ENCODE peak calls at places on chromosomes 11 and 22, in four cellular contexts. K, I, R and J are unnamed samples. For H3K9me3, the result is how much of the 10 kb centered on the place peaks cover.

GRCh38 chr11:129842138-129842537 is 26.5 kb downstream of the TMEM45B start:
- DNase-seq in K (no peak), I (no peak), R (no peak), J (no peak)

GRCh38 chr22:32527756-32528155 is 53.1 kb downstream of the FBXO7 start:
- DNase-seq in K (no peak), I (no peak), R (no peak), J (no peak)

GRCh38 chr11:117026593-117027330 is 71.5 kb downstream of the SIK3 start:
- DNase-seq in K (no peak), I (no peak), R (no peak), J (no peak)

GRCh38 chr11:86228967-86229330 is 15.6 kb upstream of the EED start:
- DNase-seq in K (no peak), I (no peak), R (no peak), J (no peak)

GRCh38 chr11:86070435-86071056 is 1.7 kb upstream of the PICALM start:
- DNase-seq in K (no peak), I (no peak), R (no peak), J (no peak)

GRCh38 chr11:86606270-86606848 is 66.1 kb downstream of the ME3 start:
- DNase-seq in K (no peak), I (no peak), R (no peak), J (no peak)

GRCh38 chr11:62933285-62933684 is 12.1 kb upstream of the CHRM1 start:
- DNase-seq in K (no peak), I (no peak), R (peak), J (no peak)

GRCh38 chr11:117410861-117411725 is 83.4 kb downstream of the CEP164 start:
- DNase-seq in K (no peak), I (no peak), R (no peak), J (no peak)

GRCh38 chr11:71120346-71120963 is 131.9 kb downstream of the SHANK2 start:
- DNase-seq in K (no peak), I (peak), R (no peak), J (no peak)

GRCh38 chr11:7892059-7892699 is 38.9 kb downstream of the OR10A6 start:
- DNase-seq in K (no peak), I (no peak), R (no peak), J (no peak)

GRCh38 chr11:6612816-6613136 is 760 bp upstream of the TAF10 start:
- DNase-seq in K (no peak), I (peak), R (no peak), J (no peak)

DNA sequence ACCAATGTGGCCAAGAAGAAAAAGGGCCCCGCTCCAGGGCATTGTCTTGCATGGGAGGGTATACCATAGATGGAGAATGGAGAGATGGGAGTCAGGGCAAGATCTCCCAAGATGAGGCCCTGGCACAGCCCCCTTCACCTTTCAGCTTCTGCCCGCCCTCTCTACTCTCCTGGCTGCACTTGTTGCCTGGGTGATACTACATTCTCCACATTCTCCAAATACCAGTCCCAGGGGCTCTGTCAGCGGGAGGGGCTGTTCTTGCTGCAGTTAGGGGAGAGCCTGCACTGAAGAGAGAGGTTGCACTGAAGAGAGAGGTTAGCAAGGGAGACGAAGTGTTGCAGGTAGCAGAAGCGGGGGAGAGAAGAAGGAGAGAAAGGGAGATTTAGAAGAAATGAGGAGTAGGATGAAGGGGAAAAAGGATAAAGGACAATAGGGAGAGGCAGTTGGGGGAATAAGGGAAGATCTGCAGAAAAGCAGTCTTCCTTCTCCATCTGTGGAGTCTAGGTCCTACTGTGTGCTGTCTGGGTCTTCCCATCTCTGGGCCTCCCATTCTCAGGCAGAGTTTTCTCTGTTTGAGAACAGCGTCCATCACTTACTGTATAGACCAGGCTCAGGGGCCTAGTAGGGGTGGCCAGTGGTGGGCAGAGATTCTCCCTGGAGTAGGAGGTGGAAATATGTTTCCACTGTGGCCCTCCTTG is 8.0 kb downstream of the PHLDB1 start:
- DNase-seq in K (no peak), I (no peak), R (no peak), J (peak)
- H3K9me3 ChIP-seq in K (under half), I (under half), R (under half), J (under half)

GRCh38 chr22:38118182-38118581 is 7.7 kb upstream of the BAIAP2L2 start:
- DNase-seq in K (no peak), I (no peak), R (no peak), J (no peak)
- H3K9me3 ChIP-seq in K (under half), I (under half), R (under half), J (under half)

DNA sequence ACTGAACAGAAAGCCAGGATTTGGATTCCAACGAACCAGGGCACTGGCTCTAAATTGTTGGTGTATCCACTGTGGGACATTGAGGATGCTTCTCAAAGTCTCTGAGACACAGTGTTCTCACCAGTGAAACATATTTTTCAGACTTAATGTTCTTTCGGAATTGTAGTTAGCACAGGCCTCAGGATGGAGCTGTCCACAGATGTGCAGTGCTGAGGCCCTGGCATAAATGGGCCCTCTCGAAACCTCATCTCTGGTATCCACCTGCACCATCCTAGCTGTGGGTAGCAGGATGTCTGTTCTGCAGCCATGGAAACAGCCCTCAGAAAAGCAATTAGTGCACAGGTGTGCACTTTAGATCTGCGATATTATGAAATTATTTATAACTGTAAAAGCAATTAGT is 656.8 kb downstream of the TBC1D22A start:
- DNase-seq in K (no peak), I (no peak), R (no peak), J (no peak)
- H3K9me3 ChIP-seq in K (under half), I (under half), R (under half), J (under half)

GRCh38 chr22:49551897-49552659 is 275.6 kb downstream of the BRD1 start:
- DNase-seq in K (no peak), I (no peak), R (no peak), J (no peak)

GRCh38 chr22:49553076-49553475 is 274.6 kb downstream of the BRD1 start:
- DNase-seq in K (no peak), I (no peak), R (peak), J (no peak)

GRCh38 chr22:49549851-49550430 is 277.7 kb downstream of the BRD1 start:
- DNase-seq in K (no peak), I (no peak), R (no peak), J (no peak)

GRCh38 chr22:49550766-49551362 is 276.8 kb downstream of the BRD1 start:
- DNase-seq in K (no peak), I (no peak), R (no peak), J (no peak)

DNA sequence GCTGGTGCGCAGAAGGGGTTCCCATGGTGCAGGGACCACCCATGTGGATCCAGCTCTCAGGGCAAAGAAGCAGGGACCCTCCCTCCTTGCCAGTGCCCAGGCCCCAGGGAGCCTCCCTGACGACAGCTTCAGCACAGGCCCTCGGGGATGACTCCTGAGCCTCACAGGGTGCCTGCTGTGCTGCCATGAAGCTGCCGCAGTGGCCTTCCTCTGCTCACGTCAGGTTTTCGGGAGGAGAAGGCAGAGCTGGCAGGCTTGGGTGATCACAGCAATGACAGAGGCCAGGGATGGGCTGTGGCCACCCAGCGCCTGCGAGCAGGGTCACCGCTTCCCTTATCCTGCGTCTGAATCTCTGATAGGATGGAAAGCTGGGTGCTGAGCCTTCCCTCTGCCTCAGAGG is 276.2 kb downstream of the BRD1 start:
- DNase-seq in K (no peak), I (no peak), R (no peak), J (no peak)
- H3K9me3 ChIP-seq in K (under half), I (under half), R (under half), J (under half)

GRCh38 chr22:16967453-16968217 is 40.4 kb downstream of the GAB4 start:
- DNase-seq in K (no peak), I (no peak), R (no peak), J (no peak)

GRCh38 chr22:16970446-16970845 is 37.6 kb downstream of the GAB4 start:
- DNase-seq in K (no peak), I (no peak), R (no peak), J (no peak)

GRCh38 chr22:16966251-16966650 is 41.8 kb downstream of the GAB4 start:
- DNase-seq in K (no peak), I (no peak), R (no peak), J (no peak)

GRCh38 chr22:16969508-16970327 is 38.3 kb downstream of the GAB4 start:
- DNase-seq in K (no peak), I (no peak), R (no peak), J (no peak)

DNA sequence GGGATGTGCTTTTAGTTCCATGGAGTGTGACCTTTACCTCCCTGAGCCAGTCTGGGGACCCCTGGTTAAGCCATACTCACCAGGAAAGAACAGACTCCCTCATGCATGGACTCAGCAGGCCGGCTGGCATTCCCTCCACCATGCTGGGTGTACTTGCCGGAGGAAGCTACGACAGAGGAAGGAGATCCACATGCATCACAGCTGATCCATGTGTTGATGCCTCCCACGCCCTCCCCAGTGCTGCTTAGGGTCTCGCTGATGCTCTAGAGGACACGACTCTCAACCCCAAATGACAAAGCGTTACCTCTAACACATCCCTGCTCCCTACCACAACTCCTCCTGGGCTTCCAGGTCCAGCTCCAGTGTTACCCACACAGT is 39.8 kb downstream of the GAB4 start:
- DNase-seq in K (no peak), I (no peak), R (no peak), J (no peak)
- H3K9me3 ChIP-seq in K (under half), I (under half), R (under half), J (under half)

GRCh38 chr22:48690583-48691317 is 1136.9 kb downstream of the BRD1 start:
- DNase-seq in K (no peak), I (no peak), R (peak), J (no peak)
- H3K9me3 ChIP-seq in K (under half), I (under half), R (under half), J (under half)

GRCh38 chr11:69132301-69132670 is 23.4 kb upstream of the SMIM38 start:
- DNase-seq in K (no peak), I (no peak), R (no peak), J (no peak)
- H3K9me3 ChIP-seq in K (under half), I (under half), R (under half), J (under half)